ENCODE peak calls at places on chromosome 11, in nine cellular contexts. One of them, this sample, is unnamed.

GRCh38 chr11:35147273-35147672 is 8.3 kb downstream of the CD44 start:
- DNase-seq in naive B cell: no peak
- DNase-seq in activated CD4-positive, CD25-positive, alpha-beta regulatory T cell: no peak
- DNase-seq in naive thymus-derived CD8-positive, alpha-beta T cell: no peak
- DNase-seq in AG20443: no peak
- DNase-seq in adipocyte: no peak
- DNase-seq in GM13977: no peak
- DNase-seq in HAP-1: no peak
- DNase-seq in endothelial cell: no peak
- DNase-seq in this sample: no peak

GRCh38 chr11:61041755-61042518 is 60.4 kb upstream of the CD5 start:
- DNase-seq in naive B cell: peak; percentile 21
- DNase-seq in activated CD4-positive, CD25-positive, alpha-beta regulatory T cell: peak; percentile 34
- DNase-seq in naive thymus-derived CD8-positive, alpha-beta T cell: peak; percentile 95
- DNase-seq in AG20443: no peak
- DNase-seq in adipocyte: no peak
- DNase-seq in GM13977: peak; percentile 88
- DNase-seq in HAP-1: peak; percentile 72
- DNase-seq in endothelial cell: peak; percentile 54
- DNase-seq in this sample: no peak

GRCh38 chr11:5504403-5504891 is 5.3 kb downstream of the UBQLN3 start:
- DNase-seq in naive B cell: no peak
- DNase-seq in activated CD4-positive, CD25-positive, alpha-beta regulatory T cell: no peak
- DNase-seq in naive thymus-derived CD8-positive, alpha-beta T cell: no peak
- DNase-seq in AG20443: no peak
- DNase-seq in adipocyte: no peak
- DNase-seq in GM13977: no peak
- DNase-seq in HAP-1: no peak
- DNase-seq in endothelial cell: no peak
- DNase-seq in this sample: no peak

GRCh38 chr11:59102259-59102765 is 4.7 kb upstream of the FAM111B start:
- DNase-seq in naive B cell: peak; percentile 92
- DNase-seq in activated CD4-positive, CD25-positive, alpha-beta regulatory T cell: peak; percentile 14
- DNase-seq in naive thymus-derived CD8-positive, alpha-beta T cell: no peak
- DNase-seq in AG20443: peak; percentile 72
- DNase-seq in adipocyte: peak; percentile 63
- DNase-seq in GM13977: peak; percentile 75
- DNase-seq in HAP-1: no peak
- DNase-seq in endothelial cell: peak; percentile 67
- DNase-seq in this sample: peak; percentile 59

GRCh38 chr11:74636633-74637184 is 44.3 kb downstream of the POLD3 start:
- DNase-seq in naive B cell: no peak
- DNase-seq in activated CD4-positive, CD25-positive, alpha-beta regulatory T cell: no peak
- DNase-seq in naive thymus-derived CD8-positive, alpha-beta T cell: no peak
- DNase-seq in AG20443: peak; percentile 62
- DNase-seq in adipocyte: peak; percentile 77
- DNase-seq in GM13977: no peak
- DNase-seq in HAP-1: no peak
- DNase-seq in endothelial cell: no peak
- DNase-seq in this sample: peak; percentile 44

GRCh38 chr11:120180571-120181445 is 30.0 kb upstream of the OAF start:
- DNase-seq in naive B cell: no peak
- DNase-seq in activated CD4-positive, CD25-positive, alpha-beta regulatory T cell: no peak
- DNase-seq in naive thymus-derived CD8-positive, alpha-beta T cell: no peak
- DNase-seq in AG20443: peak; percentile 51
- DNase-seq in adipocyte: peak; percentile 59
- DNase-seq in GM13977: no peak
- DNase-seq in HAP-1: no peak
- DNase-seq in endothelial cell: no peak
- DNase-seq in this sample: no peak

GRCh38 chr11:112639469-112639868 is 321.8 kb upstream of the NCAM1 start:
- DNase-seq in naive B cell: no peak
- DNase-seq in activated CD4-positive, CD25-positive, alpha-beta regulatory T cell: no peak
- DNase-seq in naive thymus-derived CD8-positive, alpha-beta T cell: no peak
- DNase-seq in AG20443: no peak
- DNase-seq in adipocyte: no peak
- DNase-seq in GM13977: no peak
- DNase-seq in HAP-1: no peak
- DNase-seq in endothelial cell: no peak
- DNase-seq in this sample: no peak

GRCh38 chr11:123901867-123902266 is at the start of gene OR8D4:
- DNase-seq in naive B cell: no peak
- DNase-seq in activated CD4-positive, CD25-positive, alpha-beta regulatory T cell: no peak
- DNase-seq in naive thymus-derived CD8-positive, alpha-beta T cell: no peak
- DNase-seq in AG20443: no peak
- DNase-seq in adipocyte: no peak
- DNase-seq in GM13977: no peak
- DNase-seq in HAP-1: no peak
- DNase-seq in endothelial cell: no peak
- DNase-seq in this sample: no peak

GRCh38 chr11:122696662-122697061 is 41.1 kb downstream of the UBASH3B start:
- DNase-seq in naive B cell: peak; percentile 57
- DNase-seq in activated CD4-positive, CD25-positive, alpha-beta regulatory T cell: peak; percentile 15
- DNase-seq in naive thymus-derived CD8-positive, alpha-beta T cell: peak; percentile 80
- DNase-seq in AG20443: no peak
- DNase-seq in adipocyte: no peak
- DNase-seq in GM13977: peak; percentile 76
- DNase-seq in HAP-1: no peak
- DNase-seq in endothelial cell: no peak
- DNase-seq in this sample: no peak

GRCh38 chr11:49316180-49316579 is 107.8 kb upstream of the FOLH1 start:
- DNase-seq in naive B cell: no peak
- DNase-seq in activated CD4-positive, CD25-positive, alpha-beta regulatory T cell: no peak
- DNase-seq in naive thymus-derived CD8-positive, alpha-beta T cell: no peak
- DNase-seq in AG20443: no peak
- DNase-seq in adipocyte: no peak
- DNase-seq in GM13977: no peak
- DNase-seq in HAP-1: no peak
- DNase-seq in endothelial cell: no peak
- DNase-seq in this sample: no peak

GRCh38 chr11:21411114-21411513 is 741.7 kb downstream of the NELL1 start:
- DNase-seq in naive B cell: no peak
- DNase-seq in activated CD4-positive, CD25-positive, alpha-beta regulatory T cell: no peak
- DNase-seq in naive thymus-derived CD8-positive, alpha-beta T cell: no peak
- DNase-seq in AG20443: no peak
- DNase-seq in adipocyte: no peak
- DNase-seq in GM13977: no peak
- DNase-seq in HAP-1: no peak
- DNase-seq in endothelial cell: no peak
- DNase-seq in this sample: no peak

GRCh38 chr11:68471360-68472340 is 11.1 kb downstream of the PPP6R3 start:
- DNase-seq in naive B cell: no peak
- DNase-seq in activated CD4-positive, CD25-positive, alpha-beta regulatory T cell: no peak
- DNase-seq in naive thymus-derived CD8-positive, alpha-beta T cell: peak; percentile 64
- DNase-seq in AG20443: peak; percentile 30
- DNase-seq in adipocyte: no peak
- DNase-seq in GM13977: peak; percentile 50
- DNase-seq in HAP-1: no peak
- DNase-seq in endothelial cell: no peak
- DNase-seq in this sample: peak; percentile 96

GRCh38 chr11:118009821-118010737 is 23.9 kb downstream of the IL10RA start:
- DNase-seq in naive B cell: no peak
- DNase-seq in activated CD4-positive, CD25-positive, alpha-beta regulatory T cell: no peak
- DNase-seq in naive thymus-derived CD8-positive, alpha-beta T cell: no peak
- DNase-seq in AG20443: no peak
- DNase-seq in adipocyte: no peak
- DNase-seq in GM13977: no peak
- DNase-seq in HAP-1: no peak
- DNase-seq in endothelial cell: no peak
- DNase-seq in this sample: no peak

GRCh38 chr11:90846628-90847027 is 623.8 kb upstream of the CHORDC1 start:
- DNase-seq in naive B cell: no peak
- DNase-seq in activated CD4-positive, CD25-positive, alpha-beta regulatory T cell: no peak
- DNase-seq in naive thymus-derived CD8-positive, alpha-beta T cell: no peak
- DNase-seq in AG20443: no peak
- DNase-seq in adipocyte: no peak
- DNase-seq in GM13977: no peak
- DNase-seq in HAP-1: no peak
- DNase-seq in endothelial cell: no peak
- DNase-seq in this sample: no peak

GRCh38 chr11:86524603-86525352 is 147.6 kb downstream of the ME3 start:
- DNase-seq in naive B cell: no peak
- DNase-seq in activated CD4-positive, CD25-positive, alpha-beta regulatory T cell: no peak
- DNase-seq in naive thymus-derived CD8-positive, alpha-beta T cell: no peak
- DNase-seq in AG20443: peak; percentile 37
- DNase-seq in adipocyte: peak; percentile 59
- DNase-seq in GM13977: no peak
- DNase-seq in HAP-1: no peak
- DNase-seq in endothelial cell: no peak
- DNase-seq in this sample: peak; percentile 90

GRCh38 chr11:99739464-99740089 is 718.8 kb downstream of the CNTN5 start:
- DNase-seq in naive B cell: no peak
- DNase-seq in activated CD4-positive, CD25-positive, alpha-beta regulatory T cell: no peak
- DNase-seq in naive thymus-derived CD8-positive, alpha-beta T cell: no peak
- DNase-seq in AG20443: no peak
- DNase-seq in adipocyte: peak; percentile 57
- DNase-seq in GM13977: peak; percentile 13
- DNase-seq in HAP-1: peak; percentile 35
- DNase-seq in endothelial cell: peak; percentile 40
- DNase-seq in this sample: no peak

GRCh38 chr11:114239632-114240224 is 56.5 kb upstream of the NNMT start:
- DNase-seq in naive B cell: no peak
- DNase-seq in activated CD4-positive, CD25-positive, alpha-beta regulatory T cell: no peak
- DNase-seq in naive thymus-derived CD8-positive, alpha-beta T cell: no peak
- DNase-seq in AG20443: no peak
- DNase-seq in adipocyte: no peak
- DNase-seq in GM13977: no peak
- DNase-seq in HAP-1: no peak
- DNase-seq in endothelial cell: no peak
- DNase-seq in this sample: no peak

GRCh38 chr11:63889344-63889743 is 27.6 kb downstream of the RCOR2 start:
- DNase-seq in naive B cell: no peak
- DNase-seq in activated CD4-positive, CD25-positive, alpha-beta regulatory T cell: no peak
- DNase-seq in naive thymus-derived CD8-positive, alpha-beta T cell: no peak
- DNase-seq in AG20443: no peak
- DNase-seq in adipocyte: no peak
- DNase-seq in GM13977: no peak
- DNase-seq in HAP-1: no peak
- DNase-seq in endothelial cell: no peak
- DNase-seq in this sample: no peak

GRCh38 chr11:114847599-114847998 is 169.3 kb downstream of the NXPE2 start:
- DNase-seq in naive B cell: no peak
- DNase-seq in activated CD4-positive, CD25-positive, alpha-beta regulatory T cell: no peak
- DNase-seq in naive thymus-derived CD8-positive, alpha-beta T cell: no peak
- DNase-seq in AG20443: no peak
- DNase-seq in adipocyte: no peak
- DNase-seq in GM13977: no peak
- DNase-seq in HAP-1: no peak
- DNase-seq in endothelial cell: no peak
- DNase-seq in this sample: no peak

GRCh38 chr11:68354181-68354872 is 41.9 kb downstream of the LRP5 start:
- DNase-seq in naive B cell: no peak
- DNase-seq in activated CD4-positive, CD25-positive, alpha-beta regulatory T cell: no peak
- DNase-seq in naive thymus-derived CD8-positive, alpha-beta T cell: no peak
- DNase-seq in AG20443: peak; percentile 97
- DNase-seq in adipocyte: peak; percentile 91
- DNase-seq in GM13977: no peak
- DNase-seq in HAP-1: no peak
- DNase-seq in endothelial cell: no peak
- DNase-seq in this sample: peak; percentile 100

GRCh38 chr11:132427611-132428010 is 1057.2 kb downstream of the NTM start:
- DNase-seq in naive B cell: no peak
- DNase-seq in activated CD4-positive, CD25-positive, alpha-beta regulatory T cell: no peak
- DNase-seq in naive thymus-derived CD8-positive, alpha-beta T cell: no peak
- DNase-seq in AG20443: peak; percentile 81
- DNase-seq in adipocyte: no peak
- DNase-seq in GM13977: no peak
- DNase-seq in HAP-1: no peak
- DNase-seq in endothelial cell: no peak
- DNase-seq in this sample: peak; percentile 30

GRCh38 chr11:45435706-45436105 is 149.6 kb upstream of the SYT13 start:
- DNase-seq in naive B cell: no peak
- DNase-seq in activated CD4-positive, CD25-positive, alpha-beta regulatory T cell: no peak
- DNase-seq in naive thymus-derived CD8-positive, alpha-beta T cell: no peak
- DNase-seq in AG20443: no peak
- DNase-seq in adipocyte: no peak
- DNase-seq in GM13977: no peak
- DNase-seq in HAP-1: no peak
- DNase-seq in endothelial cell: no peak
- DNase-seq in this sample: no peak

GRCh38 chr11:66326261-66327111 is 9.6 kb upstream of the CD248 start:
- DNase-seq in naive B cell: no peak
- DNase-seq in activated CD4-positive, CD25-positive, alpha-beta regulatory T cell: peak; percentile 16
- DNase-seq in naive thymus-derived CD8-positive, alpha-beta T cell: peak; percentile 55
- DNase-seq in AG20443: peak; percentile 63
- DNase-seq in adipocyte: peak; percentile 77
- DNase-seq in GM13977: no peak
- DNase-seq in HAP-1: no peak
- DNase-seq in endothelial cell: no peak
- DNase-seq in this sample: peak; percentile 93

This sample was measured in osteoblast.